ENCODE peak calls at places on chromosomes 4 and X, in six cellular contexts. R is testis; L is brain microvascular endothelial cell; P is hepatocyte; W is naive thymus-derived CD4-positive, alpha-beta T cell; J is adipocyte. I is an unnamed sample.

GRCh38 chr4:61200991-61201526 is 933 bp downstream of the ADGRL3 start:
- DNase-seq in R (peak), L (peak), P (peak), W (no peak), J (peak), I (no peak)

GRCh38 chr4:126647756-126648396 is 984.9 kb upstream of the INTU start:
- DNase-seq in R (no peak), L (no peak), P (no peak), W (no peak), J (peak), I (peak)

GRCh38 chr4:31169851-31170250 is 449.7 kb downstream of the PCDH7 start:
- DNase-seq in R (no peak), L (no peak), P (no peak), W (no peak), J (peak), I (no peak)

GRCh38 chr4:150117094-150117493 is 38.8 kb downstream of the DCLK2 start:
- DNase-seq in R (no peak), L (no peak), P (no peak), W (no peak), J (no peak), I (no peak)

GRCh38 chr4:15457401-15458201 is 12.1 kb upstream of the CC2D2A start:
- DNase-seq in R (no peak), L (peak), P (peak), W (peak), J (peak), I (peak)

GRCh38 chrX:97102938-97103337 is 219.2 kb downstream of the RPA4 start:
- DNase-seq in R (no peak), L (no peak), P (no peak), W (no peak), J (no peak), I (no peak)

GRCh38 chr4:178577933-178578332 is 1135.7 kb upstream of the AGA start:
- DNase-seq in R (peak), L (no peak), P (no peak), W (no peak), J (no peak), I (peak)

GRCh38 chrX:139113682-139114081 is 402.2 kb upstream of the FGF13 start:
- DNase-seq in R (no peak), L (no peak), P (no peak), W (no peak), J (no peak), I (no peak)

GRCh38 chr4:41346306-41347061 is 89.8 kb downstream of the UCHL1 start:
- DNase-seq in R (no peak), L (no peak), P (peak), W (no peak), J (peak), I (no peak)

GRCh38 chr4:1176398-1177273 is 4.3 kb upstream of the SPON2 start:
- DNase-seq in R (no peak), L (no peak), P (no peak), W (no peak), J (no peak), I (no peak)

GRCh38 chrX:9465380-9466114 is 689 bp downstream of the TBL1X start:
- DNase-seq in R (no peak), L (no peak), P (peak), W (peak), J (peak), I (no peak)

GRCh38 chr4:60780874-60781273 is 419.3 kb upstream of the ADGRL3 start:
- DNase-seq in R (no peak), L (peak), P (no peak), W (no peak), J (peak), I (no peak)

DNA sequence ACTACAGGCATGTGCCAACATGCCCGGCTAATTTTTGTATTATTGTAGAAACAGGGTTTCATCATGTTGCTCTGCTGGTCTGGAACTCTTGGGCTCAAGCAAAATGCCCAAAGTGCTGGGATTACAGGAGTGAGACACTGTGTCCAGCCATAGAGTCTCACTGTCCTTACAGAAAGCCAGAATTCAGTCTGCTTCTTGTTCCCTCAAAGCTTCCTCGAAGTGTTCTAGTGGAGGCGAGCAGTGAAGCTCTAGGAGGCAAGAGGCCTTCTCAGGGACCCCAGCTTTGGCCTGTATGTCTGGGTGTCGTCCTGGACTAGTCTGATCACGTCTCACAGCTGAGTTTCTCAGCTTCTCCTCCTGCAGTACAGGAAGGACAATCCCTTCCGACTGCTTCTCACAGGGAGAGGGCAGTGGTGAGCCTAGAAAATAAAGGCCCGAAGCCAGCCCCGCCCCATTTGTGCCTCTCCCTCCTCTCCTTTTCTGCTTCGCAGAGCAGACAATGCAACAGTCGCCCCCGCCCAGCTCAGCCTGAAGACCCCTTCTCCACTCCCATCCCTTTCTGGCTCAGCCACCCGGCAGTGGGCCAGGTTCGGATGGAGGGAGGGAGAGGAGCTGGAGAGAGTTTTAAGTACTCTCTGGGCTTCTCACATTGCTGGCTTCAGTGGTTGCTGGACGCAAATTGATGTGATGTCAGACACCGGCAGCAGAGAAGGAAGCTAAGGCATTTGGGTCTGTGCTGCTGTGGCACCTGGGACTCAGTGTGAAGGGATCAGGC is 11.1 kb upstream of the FAM3A start:
- DNase-seq in R (peak), L (peak), P (peak), W (peak), J (peak), I (peak)
- H3K4me3 ChIP-seq in R (no peak), L (peak), P (no peak), W (no peak), J (no peak), I (no peak)

GRCh38 chr4:6222761-6223292 is 22.5 kb upstream of the JAKMIP1 start:
- DNase-seq in R (peak), L (no peak), P (no peak), W (no peak), J (no peak), I (no peak)
- H3K4me3 ChIP-seq in R (peak), L (no peak), P (no peak), W (no peak), J (no peak), I (no peak)

DNA sequence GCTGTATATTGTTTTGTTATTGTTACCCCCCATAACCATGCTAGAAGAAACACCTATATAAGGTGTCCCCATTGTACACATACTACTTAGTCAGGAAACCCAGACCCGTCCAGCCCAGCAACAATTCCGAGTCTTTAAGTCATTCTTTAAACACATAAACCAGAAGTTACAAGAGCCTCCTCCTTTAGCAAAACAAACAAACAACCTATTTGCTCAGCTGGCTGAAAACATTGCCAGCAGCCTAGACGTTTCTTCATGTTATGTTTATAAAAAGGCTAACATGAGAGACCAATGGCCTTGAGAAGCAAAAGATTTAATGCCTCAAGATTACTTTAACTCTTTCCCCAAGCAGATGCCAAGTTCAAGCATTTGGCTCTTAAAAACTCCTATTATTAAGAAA is 1.4 kb downstream of the ACOX3 start:
- DNase-seq in R (peak), L (no peak), P (no peak), W (no peak), J (peak), I (no peak)
- H3K4me3 ChIP-seq in R (peak), L (no peak), P (no peak), W (peak), J (peak), I (no peak)

GRCh38 chr4:158462611-158463010 is 59.1 kb upstream of the RXFP1 start:
- DNase-seq in R (no peak), L (no peak), P (no peak), W (no peak), J (no peak), I (no peak)
- H3K4me3 ChIP-seq in R (no peak), L (no peak), P (no peak), W (no peak), J (no peak), I (no peak)

GRCh38 chrX:53716328-53717088 is 30.0 kb upstream of the HUWE1 start:
- DNase-seq in R (no peak), L (no peak), P (no peak), W (peak), J (no peak), I (peak)

GRCh38 chrX:53715336-53715924 is 28.9 kb upstream of the HUWE1 start:
- DNase-seq in R (no peak), L (no peak), P (no peak), W (no peak), J (no peak), I (no peak)

GRCh38 chrX:53713987-53714579 is 27.6 kb upstream of the HUWE1 start:
- DNase-seq in R (no peak), L (no peak), P (no peak), W (peak), J (no peak), I (no peak)

GRCh38 chrX:53717205-53717604 is 30.7 kb upstream of the HUWE1 start:
- DNase-seq in R (peak), L (no peak), P (no peak), W (no peak), J (no peak), I (no peak)

GRCh38 chrX:53714580-53715335 is 28.2 kb upstream of the HUWE1 start:
- DNase-seq in R (no peak), L (peak), P (no peak), W (peak), J (peak), I (peak)
- H3K4me3 ChIP-seq in R (no peak), L (no peak), P (no peak), W (peak), J (no peak), I (peak)

GRCh38 chr4:28402751-28403150 is 1542.1 kb downstream of the STIM2 start:
- DNase-seq in R (peak), L (no peak), P (no peak), W (no peak), J (no peak), I (no peak)
- H3K4me3 ChIP-seq in R (peak), L (no peak), P (no peak), W (no peak), J (no peak), I (no peak)

DNA sequence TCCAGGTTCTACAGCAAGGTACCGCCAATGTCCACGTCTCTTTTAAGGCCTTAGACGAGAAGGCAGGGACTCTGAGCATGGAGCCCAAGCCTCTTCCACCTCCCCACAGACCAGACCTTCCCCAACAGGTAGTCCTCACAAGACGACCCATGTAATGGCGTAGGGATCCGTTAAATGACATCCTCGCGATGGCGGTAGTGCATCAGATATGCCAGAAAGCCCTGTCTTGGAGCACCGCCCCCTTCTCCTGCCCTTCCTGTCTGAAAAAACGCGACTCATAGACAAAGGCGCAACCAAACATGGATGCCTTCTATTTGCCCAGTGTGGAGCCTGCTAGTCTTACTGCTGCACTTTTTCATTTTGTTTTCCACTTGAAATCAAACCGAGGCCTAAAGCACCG is 185.4 kb downstream of the OR13H1 start:
- DNase-seq in R (peak), L (peak), P (no peak), W (peak), J (peak), I (no peak)
- H3K4me3 ChIP-seq in R (peak), L (peak), P (no peak), W (no peak), J (peak), I (no peak)